ENCODE peak calls at places on chromosome X, in ten cellular contexts. H is glutamatergic neuron; I is stimulated activated CD4-positive, alpha-beta T cell treated with anti-CD3 and anti-CD28 coated beads, Interleukin-1b, Interleukin-23, amount 100 ng/mL, for 4 hours; W is Daoy; R is stimulated activated CD8-positive, alpha-beta memory T cell treated with anti-CD3 and anti-CD28 coated beads, Interleukin-15, amount 100 ng/mL, for 24 hours; Z is T-helper 1 cell; E is T follicular helper cell; A is coronary artery; L is heart right ventricle; U is ACHN. X is an unnamed sample.

GRCh38 chrX:51866156-51866555 is 27.3 kb upstream of the MAGED1 start:
- DNase-seq in H (no peak), I (no peak), W (no peak), R (no peak), Z (no peak), E (no peak), A (no peak), L (no peak), U (no peak), X (no peak)

GRCh38 chrX:11427082-11428033 is 134.1 kb downstream of the AMELX start:
- DNase-seq in H (peak), I (no peak), W (peak), R (no peak), Z (no peak), E (no peak), A (no peak), L (peak), U (no peak), X (no peak)

GRCh38 chrX:95059909-95060308 is 1385.9 kb downstream of the FAM133A start:
- DNase-seq in H (no peak), I (no peak), W (no peak), R (no peak), Z (no peak), E (no peak), A (no peak), L (no peak), U (no peak), X (no peak)

GRCh38 chrX:136907626-136908025 is 27.1 kb upstream of the RBMX start:
- DNase-seq in H (no peak), I (no peak), W (no peak), R (no peak), Z (no peak), E (no peak), A (no peak), L (peak), U (no peak), X (peak)

GRCh38 chrX:139094671-139095592 is 383.4 kb upstream of the FGF13 start:
- DNase-seq in H (no peak), I (no peak), W (peak), R (no peak), Z (no peak), E (no peak), A (no peak), L (no peak), U (no peak), X (no peak)

GRCh38 chrX:109635151-109635550 is 10.2 kb upstream of the KCNE5 start:
- DNase-seq in H (peak), I (no peak), W (peak), R (no peak), Z (no peak), E (no peak), A (no peak), L (no peak), U (peak), X (peak)

GRCh38 chrX:50838820-50839600 is 25.0 kb upstream of the SHROOM4 start:
- DNase-seq in H (no peak), I (no peak), W (peak), R (no peak), Z (no peak), E (no peak), A (no peak), L (no peak), U (no peak), X (peak)

GRCh38 chrX:41558531-41558930 is 111.4 kb downstream of the NYX start:
- DNase-seq in H (no peak), I (no peak), W (peak), R (no peak), Z (no peak), E (no peak), A (no peak), L (no peak), U (peak), X (peak)

GRCh38 chrX:154774622-154775021 is 12.0 kb downstream of the DKC1 start:
- DNase-seq in H (no peak), I (no peak), W (no peak), R (no peak), Z (no peak), E (no peak), A (no peak), L (no peak), U (no peak), X (no peak)

GRCh38 chrX:32877592-32877991 is 333.8 kb downstream of the DMD start:
- DNase-seq in H (no peak), I (no peak), W (peak), R (no peak), Z (no peak), E (no peak), A (no peak), L (no peak), U (no peak), X (no peak)

GRCh38 chrX:69615323-69615722 is 590 bp upstream of the EDA start:
- DNase-seq in H (no peak), I (no peak), W (no peak), R (no peak), Z (no peak), E (no peak), A (no peak), L (no peak), U (no peak), X (no peak)

GRCh38 chrX:40821780-40822179 is 86.4 kb upstream of the MED14 start:
- DNase-seq in H (no peak), I (no peak), W (no peak), R (no peak), Z (no peak), E (no peak), A (no peak), L (no peak), U (no peak), X (no peak)

GRCh38 chrX:120768681-120769080 is 107.0 kb downstream of the CT47B1 start:
- DNase-seq in H (no peak), I (no peak), W (peak), R (no peak), Z (no peak), E (no peak), A (no peak), L (no peak), U (no peak), X (no peak)

GRCh38 chrX:25523574-25523973 is 507.8 kb upstream of the ARX start:
- DNase-seq in H (peak), I (no peak), W (no peak), R (no peak), Z (no peak), E (no peak), A (no peak), L (no peak), U (peak), X (peak)